ENCODE peak calls at places on chromosomes 1 and 21, in nine cellular contexts. B is activated naive CD4-positive, alpha-beta T cell; P is body of pancreas; D is GM04504; Z is mesothelial cell of epicardium; M is left ventricle myocardium inferior; A is endodermal cell; N is globus pallidus; O is iPS-NIHi11. I is an unnamed sample.

GRCh38 chr1:85801520-85801919 is 93.3 kb upstream of the ZNHIT6 start:
- DNase-seq in A (no peak), B (no peak), M (no peak), Z (no peak), N (no peak), D (no peak), P (no peak), O (no peak), I (no peak)

GRCh38 chr1:17765444-17766411 is 10.6 kb downstream of the ACTL8 start:
- DNase-seq in N (no peak), A (no peak), D (peak; percentile 92), Z (no peak), M (no peak), O (no peak), P (peak; percentile 46), B (no peak), I (no peak)

GRCh38 chr1:234654002-234654733 is 44.2 kb upstream of the IRF2BP2 start:
- DNase-seq in O (no peak), P (no peak), A (no peak), M (no peak), Z (no peak), N (no peak), D (no peak), B (no peak), I (no peak)

GRCh38 chr1:26360051-26360806 is 6.3 kb upstream of the CRYBG2 start:
- DNase-seq in B (peak; percentile 16), M (no peak), N (no peak), A (peak; percentile 88), P (peak; percentile 10), O (peak; percentile 76), Z (peak; percentile 58), D (no peak), I (peak; percentile 96)

GRCh38 chr21:45103966-45104520 is 29.7 kb downstream of the ADARB1 start:
- DNase-seq in D (no peak), O (no peak), A (no peak), Z (no peak), P (no peak), N (no peak), M (no peak), B (no peak), I (no peak)

GRCh38 chr1:200115532-200115931 is 88.0 kb downstream of the NR5A2 start:
- DNase-seq in N (no peak), D (no peak), O (no peak), A (no peak), P (no peak), Z (no peak), B (no peak), M (no peak), I (no peak)

GRCh38 chr1:152759453-152760173 is 1.8 kb downstream of the KPRP start:
- DNase-seq in N (no peak), D (no peak), P (no peak), O (no peak), M (no peak), A (no peak), B (no peak), Z (no peak), I (no peak)

GRCh38 chr1:235639586-235640205 is 9.9 kb downstream of the GNG4 start:
- DNase-seq in M (no peak), B (no peak), Z (no peak), O (no peak), D (no peak), A (peak; percentile 42), N (no peak), P (no peak), I (no peak)

GRCh38 chr1:33334081-33334552 is 13.2 kb upstream of the A3GALT2 start:
- DNase-seq in D (no peak), O (no peak), P (peak; percentile 65), M (peak; percentile 50), A (no peak), Z (no peak), B (no peak), N (no peak), I (no peak)

GRCh38 chr21:44483288-44484237 is 28.3 kb downstream of the LRRC3 start:
- DNase-seq in A (no peak), Z (no peak), P (no peak), N (no peak), B (no peak), O (no peak), M (no peak), D (no peak), I (no peak)

GRCh38 chr1:207910678-207911354 is at the start of gene CD34:
- DNase-seq in B (peak; percentile 3), D (no peak), Z (peak; percentile 46), M (peak; percentile 85), N (no peak), P (peak; percentile 20), O (peak; percentile 46), A (peak; percentile 78), I (peak; percentile 79)

GRCh38 chr1:219189021-219189824 is 15.5 kb downstream of the LYPLAL1 start:
- DNase-seq in N (peak; percentile 26), A (no peak), D (no peak), P (no peak), M (no peak), Z (no peak), B (no peak), O (no peak), I (no peak)

GRCh38 chr1:78096976-78097375 is 51.2 kb downstream of the GIPC2 start:
- DNase-seq in N (peak; percentile 82), D (no peak), B (no peak), M (no peak), P (no peak), Z (no peak), A (no peak), O (no peak), I (no peak)

GRCh38 chr1:222817529-222817928 is 2.7 kb downstream of the DISP1 start:
- DNase-seq in Z (no peak), D (peak; percentile 78), P (peak; percentile 54), B (no peak), A (no peak), M (no peak), O (no peak), N (no peak), I (no peak)

GRCh38 chr1:153649867-153650235 is 8.7 kb upstream of the SNAPIN start:
- DNase-seq in B (no peak), P (peak; percentile 96), O (no peak), A (no peak), M (peak; percentile 59), N (peak; percentile 88), D (no peak), Z (no peak), I (no peak)

GRCh38 chr1:58886611-58887010 is 102.8 kb upstream of the JUN start:
- DNase-seq in M (no peak), D (no peak), B (no peak), A (no peak), P (no peak), N (no peak), O (no peak), Z (no peak), I (no peak)

GRCh38 chr1:27526569-27527222 is 36.7 kb upstream of the WASF2 start:
- DNase-seq in Z (peak; percentile 48), A (no peak), O (no peak), B (no peak), D (no peak), N (no peak), P (no peak), M (no peak), I (no peak)

GRCh38 chr1:235078480-235078803 is 50.2 kb downstream of the TOMM20 start:
- DNase-seq in Z (no peak), N (no peak), D (no peak), P (no peak), A (no peak), M (no peak), B (no peak), O (no peak), I (no peak)

GRCh38 chr1:207828485-207829158 is 76.8 kb downstream of the CD46 start:
- DNase-seq in P (peak; percentile 90), A (peak; percentile 93), O (peak; percentile 78), Z (no peak), B (peak; percentile 45), M (peak; percentile 78), N (peak; percentile 91), D (peak; percentile 75), I (peak; percentile 86)

GRCh38 chr1:206600527-206600926 is 11.7 kb downstream of the EIF2D start:
- DNase-seq in B (no peak), P (no peak), O (no peak), A (no peak), D (no peak), N (no peak), Z (no peak), M (no peak), I (no peak)

GRCh38 chr1:82565146-82565545 is 764.4 kb downstream of the ADGRL2 start:
- DNase-seq in Z (no peak), N (no peak), D (peak; percentile 51), A (peak; percentile 60), M (no peak), B (no peak), O (peak; percentile 21), P (peak; percentile 3), I (no peak)

GRCh38 chr1:34162852-34163766 is 1.9 kb downstream of the CSMD2 start:
- DNase-seq in B (no peak), A (peak; percentile 95), D (peak; percentile 58), P (peak; percentile 81), M (peak; percentile 59), N (peak; percentile 86), O (peak; percentile 69), Z (peak; percentile 67), I (peak; percentile 87)

GRCh38 chr1:64654519-64655341 is 90.1 kb upstream of the RAVER2 start:
- DNase-seq in O (no peak), A (no peak), B (no peak), D (peak; percentile 20), N (no peak), P (no peak), M (no peak), Z (no peak), I (no peak)

GRCh38 chr1:30615076-30615795 is 108.1 kb downstream of the MATN1 start:
- DNase-seq in O (no peak), Z (no peak), A (peak; percentile 17), N (no peak), B (no peak), D (no peak), P (no peak), M (no peak), I (no peak)

GRCh38 chr1:79822053-79822452 is 815.5 kb upstream of the ADGRL4 start:
- DNase-seq in M (no peak), A (peak; percentile 40), P (no peak), N (no peak), D (no peak), O (no peak), B (no peak), Z (no peak), I (no peak)

GRCh38 chr1:158098256-158098655 is 82.4 kb upstream of the CD1D start:
- DNase-seq in D (no peak), A (no peak), Z (no peak), N (no peak), O (no peak), P (no peak), B (no peak), M (no peak), I (no peak)

GRCh38 chr1:8089535-8090228 is 63.6 kb upstream of the ERRFI1 start:
- DNase-seq in O (no peak), D (no peak), P (no peak), M (no peak), Z (no peak), B (no peak), A (no peak), N (no peak), I (no peak)

GRCh38 chr1:228367798-228368791 is 38.5 kb downstream of the TRIM11 start:
- DNase-seq in Z (no peak), P (no peak), B (no peak), M (no peak), N (no peak), D (no peak), A (peak; percentile 68), O (peak; percentile 71), I (peak; percentile 90)

GRCh38 chr21:30238168-30238567 is 22.3 kb upstream of the CLDN8 start:
- DNase-seq in O (no peak), Z (no peak), P (no peak), D (no peak), B (no peak), M (no peak), N (no peak), A (no peak), I (no peak)

GRCh38 chr21:45157932-45158331 is 83.6 kb downstream of the ADARB1 start:
- DNase-seq in A (peak; percentile 25), P (no peak), D (no peak), B (no peak), N (no peak), Z (no peak), M (no peak), O (no peak), I (no peak)

GRCh38 chr1:162055062-162055461 is 14.4 kb upstream of the NOS1AP start:
- DNase-seq in P (no peak), D (peak; percentile 28), O (no peak), Z (no peak), B (no peak), M (no peak), A (no peak), N (no peak), I (no peak)